ENCODE peak calls at places on chromosomes 11 and 22, in four cellular contexts. Q is Right ventricle myocardium superior, P is psoas muscle, X is kidney. I is an unnamed sample.

GRCh38 chr22:36238348-36239149 is 778 bp downstream of the APOL2 start:
- DNase-seq in Q (no peak), P (peak; percentile 18), X (peak; percentile 60), I (no peak)

GRCh38 chr11:105553015-105553414 is 56.9 kb upstream of the GRIA4 start:
- DNase-seq in P (no peak), X (no peak), Q (no peak), I (peak; percentile 36)

GRCh38 chr11:6397156-6397555 is 6.9 kb downstream of the SMPD1 start:
- DNase-seq in Q (no peak), X (no peak), P (no peak), I (no peak)

GRCh38 chr11:77108436-77108835 is 5.8 kb downstream of the OMP start:
- DNase-seq in X (no peak), P (no peak), Q (no peak), I (no peak)

GRCh38 chr11:7485136-7485853 is at the start of gene OLFML1:
- DNase-seq in P (peak; percentile 18), X (no peak), Q (peak; percentile 59), I (no peak)

GRCh38 chr11:119153049-119153818 is 4.4 kb downstream of the ABCG4 start:
- DNase-seq in Q (no peak), X (no peak), P (no peak), I (no peak)

GRCh38 chr11:75350743-75351540 is 519 bp downstream of the ARRB1 start:
- DNase-seq in X (peak; percentile 88), Q (peak; percentile 78), P (peak; percentile 59), I (no peak)

GRCh38 chr22:50688448-50688847 is 15.8 kb downstream of the SHANK3 start:
- DNase-seq in X (no peak), Q (no peak), P (no peak), I (no peak)

GRCh38 chr11:88312665-88313064 is 24.9 kb downstream of the CTSC start:
- DNase-seq in P (no peak), Q (no peak), X (no peak), I (no peak)

GRCh38 chr22:49418341-49418894 is 409.3 kb downstream of the BRD1 start:
- DNase-seq in Q (no peak), P (no peak), X (peak; percentile 46), I (no peak)

GRCh38 chr22:24417200-24417599 is 10.2 kb upstream of the ADORA2A start:
- DNase-seq in Q (no peak), P (no peak), X (peak; percentile 66), I (no peak)

GRCh38 chr11:111696556-111696955 is 69.6 kb downstream of the PPP2R1B start:
- DNase-seq in P (no peak), X (no peak), Q (no peak), I (no peak)

GRCh38 chr11:131734871-131735270 is 364.5 kb downstream of the NTM start:
- DNase-seq in X (no peak), P (no peak), Q (no peak), I (no peak)

GRCh38 chr22:27401321-27401720 is 400.2 kb downstream of the MN1 start:
- DNase-seq in P (no peak), X (no peak), Q (no peak), I (no peak)

GRCh38 chr11:1728281-1728680 is 22.1 kb downstream of the IFITM10 start:
- DNase-seq in Q (no peak), P (no peak), X (no peak), I (no peak)

GRCh38 chr22:31613286-31613903 is 48.6 kb downstream of the PISD start:
- DNase-seq in Q (no peak), X (peak; percentile 51), P (no peak), I (no peak)

GRCh38 chr11:58573451-58574104 is 2.1 kb downstream of the LPXN start:
- DNase-seq in P (peak; percentile 67), Q (peak; percentile 50), X (no peak), I (no peak)

GRCh38 chr22:38862375-38863329 is 9.4 kb downstream of the CBX6 start:
- DNase-seq in X (peak; percentile 82), Q (peak; percentile 78), P (peak; percentile 59), I (no peak)

GRCh38 chr11:57072640-57073039 is 83.9 kb downstream of the OR5AK2 start:
- DNase-seq in Q (no peak), P (no peak), X (no peak), I (peak; percentile 21)

GRCh38 chr11:113142508-113142907 is 171.9 kb upstream of the TTC12 start:
- DNase-seq in P (no peak), X (no peak), Q (no peak), I (no peak)

GRCh38 chr22:49616356-49617231 is 211.1 kb downstream of the BRD1 start:
- DNase-seq in P (no peak), Q (peak; percentile 22), X (peak; percentile 72), I (no peak)

GRCh38 chr22:35486116-35486631 is 54.5 kb upstream of the RASD2 start:
- DNase-seq in X (no peak), P (no peak), Q (no peak), I (no peak)

GRCh38 chr11:64210301-64211020 is 3.9 kb downstream of the FERMT3 start:
- DNase-seq in P (no peak), X (no peak), Q (no peak), I (no peak)

GRCh38 chr22:30816413-30816812 is 121.7 kb downstream of the OSBP2 start:
- DNase-seq in P (no peak), Q (no peak), X (no peak), I (no peak)

GRCh38 chr11:1619449-1619848 is 2.5 kb downstream of the KRTAP5-4 start:
- DNase-seq in Q (no peak), P (no peak), X (peak; percentile 67), I (no peak)

GRCh38 chr11:77244277-77245014 is 57.0 kb downstream of the GDPD4 start:
- DNase-seq in P (no peak), Q (no peak), X (no peak), I (peak; percentile 77)

GRCh38 chr22:38570841-38571364 is 920 bp upstream of the DMC1 start:
- DNase-seq in P (peak; percentile 22), Q (peak; percentile 49), X (peak; percentile 73), I (no peak)

GRCh38 chr11:47891886-47892285 is 43.7 kb upstream of the NUP160 start:
- DNase-seq in X (no peak), P (no peak), Q (no peak), I (peak; percentile 58)

GRCh38 chr11:95055273-95055897 is 6.2 kb downstream of the KDM4F start:
- DNase-seq in P (no peak), Q (no peak), X (no peak), I (no peak)

GRCh38 chr22:36239150-36239400 is 252 bp downstream of the APOL2 start:
- DNase-seq in Q (no peak), P (peak; percentile 18), X (no peak), I (no peak)